ENCODE peak calls at places on chromosomes 16 and 17, in seven cellular contexts. One of them, this sample, is unnamed.

GRCh38 chr17:413706-414440 is 61.3 kb upstream of the RPH3AL start:
- DNase-seq in GM12878: no peak
- DNase-seq in fibroblast of lung: no peak
- DNase-seq in mesenchymal stem cell: no peak
- DNase-seq in H9: no peak
- DNase-seq in mammary epithelial cell: no peak
- DNase-seq in K562: no peak
- DNase-seq in this sample: no peak

GRCh38 chr17:35243459-35244204 is 760 bp downstream of the SLFN5 start:
- DNase-seq in GM12878: no peak
- DNase-seq in fibroblast of lung: peak
- DNase-seq in mesenchymal stem cell: peak
- DNase-seq in H9: peak
- DNase-seq in mammary epithelial cell: peak
- DNase-seq in K562: no peak
- DNase-seq in this sample: peak

GRCh38 chr17:49984283-49984682 is 10.7 kb downstream of the DLX3 start:
- DNase-seq in GM12878: no peak
- DNase-seq in fibroblast of lung: no peak
- DNase-seq in mesenchymal stem cell: no peak
- DNase-seq in H9: peak
- DNase-seq in mammary epithelial cell: no peak
- DNase-seq in K562: no peak
- DNase-seq in this sample: no peak

GRCh38 chr17:53217311-53217710 is 605.4 kb upstream of the KIF2B start:
- DNase-seq in GM12878: no peak
- DNase-seq in fibroblast of lung: no peak
- DNase-seq in mesenchymal stem cell: no peak
- DNase-seq in H9: no peak
- DNase-seq in mammary epithelial cell: no peak
- DNase-seq in K562: no peak
- DNase-seq in this sample: no peak

GRCh38 chr17:2042355-2042929 is 620 bp downstream of the OVCA2 start:
- DNase-seq in GM12878: no peak
- DNase-seq in fibroblast of lung: peak
- DNase-seq in mesenchymal stem cell: peak
- DNase-seq in H9: peak
- DNase-seq in mammary epithelial cell: no peak
- DNase-seq in K562: peak
- DNase-seq in this sample: no peak

GRCh38 chr16:51716195-51716594 is 565.1 kb upstream of the SALL1 start:
- DNase-seq in GM12878: no peak
- DNase-seq in fibroblast of lung: no peak
- DNase-seq in mesenchymal stem cell: no peak
- DNase-seq in H9: no peak
- DNase-seq in mammary epithelial cell: no peak
- DNase-seq in K562: no peak
- DNase-seq in this sample: no peak

GRCh38 chr17:44005865-44006580 is 1.6 kb downstream of the NAGS start:
- DNase-seq in GM12878: no peak
- DNase-seq in fibroblast of lung: no peak
- DNase-seq in mesenchymal stem cell: peak
- DNase-seq in H9: peak
- DNase-seq in mammary epithelial cell: peak
- DNase-seq in K562: no peak
- DNase-seq in this sample: no peak

GRCh38 chr17:43308999-43309398 is 75.2 kb upstream of the RNU2-1 start:
- DNase-seq in GM12878: no peak
- DNase-seq in fibroblast of lung: no peak
- DNase-seq in mesenchymal stem cell: no peak
- DNase-seq in H9: no peak
- DNase-seq in mammary epithelial cell: no peak
- DNase-seq in K562: no peak
- DNase-seq in this sample: no peak

GRCh38 chr17:49730078-49730786 is 22.5 kb upstream of the SLC35B1 start:
- DNase-seq in GM12878: no peak
- DNase-seq in fibroblast of lung: peak
- DNase-seq in mesenchymal stem cell: no peak
- DNase-seq in H9: no peak
- DNase-seq in mammary epithelial cell: no peak
- DNase-seq in K562: no peak
- DNase-seq in this sample: no peak

GRCh38 chr17:44826123-44826790 is 3.8 kb downstream of the GJC1 start:
- DNase-seq in GM12878: no peak
- DNase-seq in fibroblast of lung: no peak
- DNase-seq in mesenchymal stem cell: no peak
- DNase-seq in H9: no peak
- DNase-seq in mammary epithelial cell: no peak
- DNase-seq in K562: no peak
- DNase-seq in this sample: no peak

GRCh38 chr17:48601528-48602430 is 3.0 kb downstream of the HOXB6 start:
- DNase-seq in GM12878: no peak
- DNase-seq in fibroblast of lung: no peak
- DNase-seq in mesenchymal stem cell: no peak
- DNase-seq in H9: no peak
- DNase-seq in mammary epithelial cell: no peak
- DNase-seq in K562: no peak
- DNase-seq in this sample: no peak

GRCh38 chr16:77298638-77299360 is 99.6 kb downstream of the SYCE1L start:
- DNase-seq in GM12878: no peak
- DNase-seq in fibroblast of lung: peak
- DNase-seq in mesenchymal stem cell: peak
- DNase-seq in H9: no peak
- DNase-seq in mammary epithelial cell: peak
- DNase-seq in K562: no peak
- DNase-seq in this sample: no peak

GRCh38 chr17:48997103-48997826 is at the start of gene IGF2BP1:
- DNase-seq in GM12878: no peak
- DNase-seq in fibroblast of lung: peak
- DNase-seq in mesenchymal stem cell: peak
- DNase-seq in H9: peak
- DNase-seq in mammary epithelial cell: no peak
- DNase-seq in K562: no peak
- DNase-seq in this sample: no peak

GRCh38 chr16:66950971-66951790 is 9.9 kb upstream of the CES3 start:
- DNase-seq in GM12878: no peak
- DNase-seq in fibroblast of lung: no peak
- DNase-seq in mesenchymal stem cell: no peak
- DNase-seq in H9: no peak
- DNase-seq in mammary epithelial cell: no peak
- DNase-seq in K562: no peak
- DNase-seq in this sample: no peak

GRCh38 chr16:65846210-65846602 is 520.3 kb upstream of the CDH5 start:
- DNase-seq in GM12878: no peak
- DNase-seq in fibroblast of lung: no peak
- DNase-seq in mesenchymal stem cell: no peak
- DNase-seq in H9: no peak
- DNase-seq in mammary epithelial cell: no peak
- DNase-seq in K562: no peak
- DNase-seq in this sample: no peak

GRCh38 chr17:76530489-76530814 is 7.1 kb downstream of the CYGB start:
- DNase-seq in GM12878: no peak
- DNase-seq in fibroblast of lung: no peak
- DNase-seq in mesenchymal stem cell: no peak
- DNase-seq in H9: no peak
- DNase-seq in mammary epithelial cell: peak
- DNase-seq in K562: no peak
- DNase-seq in this sample: no peak

GRCh38 chr17:16593356-16594102 is 24.5 kb upstream of the ZNF287 start:
- DNase-seq in GM12878: no peak
- DNase-seq in fibroblast of lung: peak
- DNase-seq in mesenchymal stem cell: peak
- DNase-seq in H9: no peak
- DNase-seq in mammary epithelial cell: peak
- DNase-seq in K562: no peak
- DNase-seq in this sample: no peak

GRCh38 chr16:23248261-23249194 is 53.6 kb upstream of the SCNN1B start:
- DNase-seq in GM12878: no peak
- DNase-seq in fibroblast of lung: no peak
- DNase-seq in mesenchymal stem cell: no peak
- DNase-seq in H9: no peak
- DNase-seq in mammary epithelial cell: peak
- DNase-seq in K562: no peak
- DNase-seq in this sample: no peak

GRCh38 chr17:58232707-58233156 is 5.7 kb upstream of the LPO start:
- DNase-seq in GM12878: peak
- DNase-seq in fibroblast of lung: peak
- DNase-seq in mesenchymal stem cell: peak
- DNase-seq in H9: peak
- DNase-seq in mammary epithelial cell: peak
- DNase-seq in K562: peak
- DNase-seq in this sample: no peak

GRCh38 chr17:151886-152859 is 14.8 kb downstream of the SCGB1C2 start:
- DNase-seq in GM12878: no peak
- DNase-seq in fibroblast of lung: no peak
- DNase-seq in mesenchymal stem cell: peak
- DNase-seq in H9: no peak
- DNase-seq in mammary epithelial cell: no peak
- DNase-seq in K562: no peak
- DNase-seq in this sample: no peak

GRCh38 chr17:77475012-77475976 is 334.5 kb downstream of the SEC14L1 start:
- DNase-seq in GM12878: no peak
- DNase-seq in fibroblast of lung: peak
- DNase-seq in mesenchymal stem cell: peak
- DNase-seq in H9: no peak
- DNase-seq in mammary epithelial cell: peak
- DNase-seq in K562: no peak
- DNase-seq in this sample: peak

GRCh38 chr16:88533381-88533831 is 36.8 kb upstream of the ZC3H18 start:
- DNase-seq in GM12878: no peak
- DNase-seq in fibroblast of lung: peak
- DNase-seq in mesenchymal stem cell: peak
- DNase-seq in H9: no peak
- DNase-seq in mammary epithelial cell: no peak
- DNase-seq in K562: no peak
- DNase-seq in this sample: no peak

GRCh38 chr16:88535857-88536222 is 34.4 kb upstream of the ZC3H18 start:
- DNase-seq in GM12878: no peak
- DNase-seq in fibroblast of lung: no peak
- DNase-seq in mesenchymal stem cell: no peak
- DNase-seq in H9: no peak
- DNase-seq in mammary epithelial cell: no peak
- DNase-seq in K562: no peak
- DNase-seq in this sample: no peak

GRCh38 chr16:88535181-88535856 is 34.9 kb upstream of the ZC3H18 start:
- DNase-seq in GM12878: no peak
- DNase-seq in fibroblast of lung: no peak
- DNase-seq in mesenchymal stem cell: no peak
- DNase-seq in H9: peak
- DNase-seq in mammary epithelial cell: no peak
- DNase-seq in K562: no peak
- DNase-seq in this sample: no peak

GRCh38 chr16:88533945-88534641 is 36.1 kb upstream of the ZC3H18 start:
- DNase-seq in GM12878: no peak
- DNase-seq in fibroblast of lung: peak
- DNase-seq in mesenchymal stem cell: peak
- DNase-seq in H9: peak
- DNase-seq in mammary epithelial cell: peak
- DNase-seq in K562: no peak
- DNase-seq in this sample: peak

GRCh38 chr16:88534731-88535141 is 35.5 kb upstream of the ZC3H18 start:
- DNase-seq in GM12878: no peak
- DNase-seq in fibroblast of lung: peak
- DNase-seq in mesenchymal stem cell: peak
- DNase-seq in H9: no peak
- DNase-seq in mammary epithelial cell: no peak
- DNase-seq in K562: no peak
- DNase-seq in this sample: no peak
- H3K9ac ChIP-seq in GM12878: peak
- H3K9ac ChIP-seq in fibroblast of lung: peak
- H3K9ac ChIP-seq in mesenchymal stem cell: peak
- H3K9ac ChIP-seq in H9: no peak
- H3K9ac ChIP-seq in mammary epithelial cell: no peak
- H3K9ac ChIP-seq in K562: no peak
- H3K9ac ChIP-seq in this sample: peak

DNA sequence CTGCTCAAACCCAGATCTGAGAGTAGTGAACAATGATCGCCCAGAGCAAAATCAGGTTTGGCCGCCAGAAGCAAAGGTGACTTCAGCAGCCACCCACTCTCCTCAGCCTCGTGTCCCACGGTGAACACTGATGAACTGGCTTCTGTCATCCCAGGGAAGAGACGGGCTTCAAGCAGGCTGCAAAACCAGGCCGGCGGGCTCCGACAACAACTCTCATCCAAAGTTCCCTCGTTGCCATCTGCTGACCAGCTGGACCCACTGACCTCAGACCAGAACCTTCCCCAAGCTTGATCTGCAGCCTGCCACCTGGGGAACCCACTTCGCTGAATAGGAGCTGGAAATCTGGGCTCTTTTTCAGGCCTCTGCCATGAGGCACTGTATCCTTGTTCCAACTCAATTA is 69.6 kb upstream of the MRTFB start:
- DNase-seq in GM12878: no peak
- DNase-seq in fibroblast of lung: no peak
- DNase-seq in mesenchymal stem cell: no peak
- DNase-seq in H9: no peak
- DNase-seq in mammary epithelial cell: no peak
- DNase-seq in K562: no peak
- DNase-seq in this sample: no peak
- H2AFZ ChIP-seq in GM12878: no peak
- H2AFZ ChIP-seq in fibroblast of lung: no peak
- H2AFZ ChIP-seq in mesenchymal stem cell: no peak
- H2AFZ ChIP-seq in H9: no peak
- H2AFZ ChIP-seq in mammary epithelial cell: no peak
- H2AFZ ChIP-seq in K562: no peak
- H2AFZ ChIP-seq in this sample: no peak

GRCh38 chr16:68385371-68385770 is 62.9 kb downstream of the SMPD3 start:
- DNase-seq in GM12878: no peak
- DNase-seq in fibroblast of lung: no peak
- DNase-seq in mesenchymal stem cell: no peak
- DNase-seq in H9: no peak
- DNase-seq in mammary epithelial cell: no peak
- DNase-seq in K562: no peak
- DNase-seq in this sample: no peak
- H3K9ac ChIP-seq in GM12878: no peak
- H3K9ac ChIP-seq in fibroblast of lung: no peak
- H3K9ac ChIP-seq in mesenchymal stem cell: no peak
- H3K9ac ChIP-seq in H9: no peak
- H3K9ac ChIP-seq in mammary epithelial cell: no peak
- H3K9ac ChIP-seq in K562: no peak
- H3K9ac ChIP-seq in this sample: no peak

DNA sequence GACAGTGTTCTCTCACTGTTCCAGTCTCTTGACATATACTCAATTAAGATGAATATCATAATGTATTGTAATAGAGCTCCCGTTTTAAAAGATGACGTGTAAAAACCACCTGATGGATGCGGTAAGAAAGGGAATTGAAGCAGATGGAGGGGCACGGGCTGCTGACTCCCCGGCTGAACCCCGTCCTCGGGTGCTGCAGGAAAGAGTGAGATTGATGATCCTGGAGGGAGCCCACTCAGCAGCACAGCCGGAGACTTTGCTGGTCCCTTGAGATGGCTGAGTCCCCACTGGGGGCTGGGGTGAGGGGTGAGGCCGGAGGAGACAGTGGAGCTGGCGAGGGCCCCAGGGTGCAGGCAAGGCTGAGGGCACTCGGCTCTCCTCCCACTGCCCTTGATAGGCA is 217.4 kb downstream of the RPTOR start:
- DNase-seq in GM12878: no peak
- DNase-seq in fibroblast of lung: no peak
- DNase-seq in mesenchymal stem cell: no peak
- DNase-seq in H9: no peak
- DNase-seq in mammary epithelial cell: no peak
- DNase-seq in K562: no peak
- DNase-seq in this sample: peak
- H2AFZ ChIP-seq in GM12878: no peak
- H2AFZ ChIP-seq in fibroblast of lung: no peak
- H2AFZ ChIP-seq in mesenchymal stem cell: no peak
- H2AFZ ChIP-seq in H9: no peak
- H2AFZ ChIP-seq in mammary epithelial cell: no peak
- H2AFZ ChIP-seq in K562: no peak
- H2AFZ ChIP-seq in this sample: peak

This sample was measured in DND-41.